ENCODE peak calls at places on chromosomes 12 and 14, in four cellular contexts. B is cardiac muscle cell, X is ovary, S is thoracic aorta. O is an unnamed sample.

GRCh38 chr14:68846466-68846865 is 53.6 kb upstream of the ZFP36L1 start:
- DNase-seq in B (no peak), X (no peak), S (no peak), O (no peak)

GRCh38 chr12:21656931-21657335 is 709 bp downstream of the LDHB start:
- DNase-seq in B (peak), X (no peak), S (no peak), O (peak)

GRCh38 chr14:90539996-90540395 is 143.2 kb downstream of the CALM1 start:
- DNase-seq in B (no peak), X (no peak), S (no peak), O (no peak)

GRCh38 chr12:47651368-47652254 is 54.2 kb downstream of the RPAP3 start:
- DNase-seq in B (peak), X (peak), S (no peak), O (peak)

GRCh38 chr12:114193474-114193873 is 212.5 kb downstream of the TBX5 start:
- DNase-seq in B (peak), X (no peak), S (no peak), O (no peak)

GRCh38 chr12:96073346-96074336 is 38.3 kb upstream of the LTA4H start:
- DNase-seq in B (peak), X (no peak), S (no peak), O (no peak)

GRCh38 chr14:55454264-55455151 is 14.1 kb upstream of the TBPL2 start:
- DNase-seq in B (peak), X (peak), S (no peak), O (no peak)

GRCh38 chr14:34620115-34620514 is 9.8 kb downstream of the SNX6 start:
- DNase-seq in B (no peak), X (no peak), S (no peak), O (no peak)

GRCh38 chr12:57248934-57249742 is 1.8 kb downstream of the STAC3 start:
- DNase-seq in B (no peak), X (no peak), S (no peak), O (no peak)

GRCh38 chr14:79451601-79452000 is 759.7 kb downstream of the DIO2 start:
- DNase-seq in B (no peak), X (no peak), S (no peak), O (no peak)

GRCh38 chr12:8508224-8508623 is 5.1 kb upstream of the CLEC4D start:
- DNase-seq in B (no peak), X (no peak), S (no peak), O (no peak)

GRCh38 chr14:77654001-77654431 is 37.6 kb upstream of the SPTLC2 start:
- DNase-seq in B (no peak), X (no peak), S (no peak), O (no peak)

GRCh38 chr12:113881588-113881987 is 84.5 kb downstream of the RBM19 start:
- DNase-seq in B (no peak), X (no peak), S (no peak), O (no peak)

GRCh38 chr14:85088231-85088630 is 441.7 kb upstream of the FLRT2 start:
- DNase-seq in B (peak), X (no peak), S (no peak), O (no peak)

GRCh38 chr14:72478397-72479025 is 415.4 kb downstream of the DPF3 start:
- DNase-seq in B (no peak), X (no peak), S (no peak), O (no peak)

GRCh38 chr14:68797180-68797670 is 4.4 kb upstream of the ZFP36L1 start:
- DNase-seq in B (no peak), X (no peak), S (no peak), O (no peak)

GRCh38 chr12:67080637-67081036 is 188.5 kb upstream of the CAND1 start:
- DNase-seq in B (no peak), X (no peak), S (no peak), O (no peak)

GRCh38 chr14:61977217-61977616 is 215.0 kb downstream of the SNAPC1 start:
- DNase-seq in B (no peak), X (no peak), S (no peak), O (no peak)

GRCh38 chr12:59494617-59495016 is 101.2 kb upstream of the SLC16A7 start:
- DNase-seq in B (no peak), X (no peak), S (no peak), O (no peak)

GRCh38 chr14:106848330-106849121 is 1322.1 kb downstream of the TMEM121 start:
- DNase-seq in B (no peak), X (no peak), S (no peak), O (no peak)
- TF ChIP-seq CTCF in B (no peak), X (no peak), S (no peak), O (no peak)

DNA sequence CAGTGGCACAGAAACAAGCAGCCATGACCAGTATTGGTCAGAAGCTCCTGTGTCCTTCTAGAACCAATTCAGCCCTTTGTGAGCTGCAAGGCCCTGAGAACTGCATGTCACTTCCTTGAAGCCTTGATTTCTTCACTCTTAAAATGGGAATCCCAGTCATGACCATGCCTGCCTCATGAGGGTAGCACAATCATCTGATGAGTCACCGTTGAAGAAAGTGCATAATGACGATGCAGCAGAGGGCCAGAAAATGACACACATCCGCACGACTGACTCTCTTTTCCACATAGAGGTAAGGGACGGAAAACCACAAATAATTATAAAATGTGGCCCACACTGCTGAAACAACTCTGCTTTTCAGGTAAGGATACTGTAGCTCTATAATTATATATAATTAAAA is 777.4 kb downstream of the BCL11B start:
- DNase-seq in B (no peak), X (no peak), S (no peak), O (no peak)
- TF ChIP-seq CTCF in B (no peak), X (no peak), S (no peak), O (no peak)

GRCh38 chr14:52013984-52014600 is 24.7 kb downstream of the RTRAF start:
- DNase-seq in B (no peak), X (no peak), S (no peak), O (peak)
- TF ChIP-seq CTCF in B (peak), X (no peak), S (no peak), O (peak)

GRCh38 chr12:126616441-126616840 is 1551.2 kb downstream of the AACS start:
- DNase-seq in B (no peak), X (no peak), S (no peak), O (no peak)

DNA sequence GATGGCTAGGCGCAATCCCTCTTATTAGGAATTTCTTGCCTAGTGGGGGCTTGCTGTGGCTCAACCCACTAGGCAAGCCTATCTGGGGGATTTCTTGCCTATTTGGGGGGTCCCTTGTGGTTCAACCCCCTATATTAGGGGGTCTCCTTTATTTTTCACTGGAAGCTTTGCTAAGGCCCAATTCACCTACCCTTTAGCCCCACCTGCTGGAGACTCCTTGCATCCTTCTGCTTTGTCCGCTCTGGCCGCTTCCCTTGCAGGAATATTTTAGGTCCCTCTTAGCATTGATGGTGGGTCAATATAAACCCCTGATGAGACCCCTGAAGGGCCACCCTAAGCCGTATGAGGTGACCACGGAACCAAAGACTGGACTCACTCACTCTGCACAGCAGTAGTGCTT is 1552.1 kb downstream of the AACS start:
- DNase-seq in B (no peak), X (no peak), S (no peak), O (no peak)
- TF ChIP-seq CTCF in B (peak), X (no peak), S (peak), O (no peak)

DNA sequence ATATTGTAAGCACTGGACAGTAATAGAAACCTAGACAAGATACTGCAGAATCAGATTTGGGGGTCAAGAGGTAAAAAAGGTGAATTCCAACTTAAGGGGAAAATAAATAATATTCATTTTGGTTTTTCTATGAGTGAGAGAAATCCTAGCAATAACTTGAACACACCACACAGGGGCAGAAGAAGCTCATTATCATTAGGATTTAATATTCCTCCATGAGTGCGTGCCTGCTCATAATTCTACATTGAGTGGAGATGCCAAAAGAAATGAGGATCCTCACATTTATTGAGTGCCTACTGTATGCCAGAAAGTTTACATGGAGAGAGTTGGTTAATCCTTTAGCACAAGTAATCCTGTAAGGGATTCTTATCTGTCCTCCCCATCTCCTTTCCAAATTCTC is 40.5 kb upstream of the C14orf132 start:
- DNase-seq in B (peak), X (no peak), S (no peak), O (no peak)
- TF ChIP-seq CTCF in B (peak), X (no peak), S (peak), O (no peak)